ENCODE peak calls at places on chromosomes 11 and 22, in six cellular contexts. One of them, this sample, is unnamed.

GRCh38 chr22:50016308-50016987 is 3.9 kb upstream of the IL17REL start:
- DNase-seq in COR-L47: no peak
- DNase-seq in AG08395: no peak
- DNase-seq in stimulated activated CD4-positive, alpha-beta T cell treated with anti-CD3 and anti-CD28 coated beads, Interleukin-15, amount 100 ng/mL, for 24 hours: no peak
- DNase-seq in skeletal muscle cell: no peak
- DNase-seq in NCI-H1694 treated with DMSO at 0.1 percent for 48 hours: no peak
- DNase-seq in this sample: no peak

GRCh38 chr11:100592619-100593309 is 94.3 kb upstream of the ARHGAP42 start:
- DNase-seq in COR-L47: no peak
- DNase-seq in AG08395: no peak
- DNase-seq in stimulated activated CD4-positive, alpha-beta T cell treated with anti-CD3 and anti-CD28 coated beads, Interleukin-15, amount 100 ng/mL, for 24 hours: no peak
- DNase-seq in skeletal muscle cell: no peak
- DNase-seq in NCI-H1694 treated with DMSO at 0.1 percent for 48 hours: peak; percentile 60
- DNase-seq in this sample: peak; percentile 41

GRCh38 chr22:42902875-42903510 is 45.9 kb upstream of the ARFGAP3 start:
- DNase-seq in COR-L47: no peak
- DNase-seq in AG08395: peak; percentile 34
- DNase-seq in stimulated activated CD4-positive, alpha-beta T cell treated with anti-CD3 and anti-CD28 coated beads, Interleukin-15, amount 100 ng/mL, for 24 hours: no peak
- DNase-seq in skeletal muscle cell: peak; percentile 56
- DNase-seq in NCI-H1694 treated with DMSO at 0.1 percent for 48 hours: no peak
- DNase-seq in this sample: no peak

GRCh38 chr11:121933694-121934093 is 182.3 kb downstream of the BLID start:
- DNase-seq in COR-L47: no peak
- DNase-seq in AG08395: no peak
- DNase-seq in stimulated activated CD4-positive, alpha-beta T cell treated with anti-CD3 and anti-CD28 coated beads, Interleukin-15, amount 100 ng/mL, for 24 hours: no peak
- DNase-seq in skeletal muscle cell: peak; percentile 36
- DNase-seq in NCI-H1694 treated with DMSO at 0.1 percent for 48 hours: no peak
- DNase-seq in this sample: no peak

GRCh38 chr11:132402056-132402684 is 1031.8 kb downstream of the NTM start:
- DNase-seq in COR-L47: peak; percentile 89
- DNase-seq in AG08395: peak; percentile 71
- DNase-seq in stimulated activated CD4-positive, alpha-beta T cell treated with anti-CD3 and anti-CD28 coated beads, Interleukin-15, amount 100 ng/mL, for 24 hours: peak; percentile 3
- DNase-seq in skeletal muscle cell: peak; percentile 41
- DNase-seq in NCI-H1694 treated with DMSO at 0.1 percent for 48 hours: peak; percentile 46
- DNase-seq in this sample: peak; percentile 71

GRCh38 chr11:47257518-47258316 is at the start of gene NR1H3:
- DNase-seq in COR-L47: peak; percentile 30
- DNase-seq in AG08395: peak; percentile 65
- DNase-seq in stimulated activated CD4-positive, alpha-beta T cell treated with anti-CD3 and anti-CD28 coated beads, Interleukin-15, amount 100 ng/mL, for 24 hours: no peak
- DNase-seq in skeletal muscle cell: peak; percentile 36
- DNase-seq in NCI-H1694 treated with DMSO at 0.1 percent for 48 hours: no peak
- DNase-seq in this sample: peak; percentile 26

GRCh38 chr11:67351275-67352005 is 1.9 kb downstream of the POLD4 start:
- DNase-seq in COR-L47: peak; percentile 43
- DNase-seq in AG08395: peak; percentile 83
- DNase-seq in stimulated activated CD4-positive, alpha-beta T cell treated with anti-CD3 and anti-CD28 coated beads, Interleukin-15, amount 100 ng/mL, for 24 hours: peak; percentile 74
- DNase-seq in skeletal muscle cell: no peak
- DNase-seq in NCI-H1694 treated with DMSO at 0.1 percent for 48 hours: no peak
- DNase-seq in this sample: peak; percentile 38

GRCh38 chr11:253886-254270 is 17.1 kb downstream of the PSMD13 start:
- DNase-seq in COR-L47: no peak
- DNase-seq in AG08395: no peak
- DNase-seq in stimulated activated CD4-positive, alpha-beta T cell treated with anti-CD3 and anti-CD28 coated beads, Interleukin-15, amount 100 ng/mL, for 24 hours: no peak
- DNase-seq in skeletal muscle cell: no peak
- DNase-seq in NCI-H1694 treated with DMSO at 0.1 percent for 48 hours: no peak
- DNase-seq in this sample: no peak

GRCh38 chr11:78840623-78841022 is 266.0 kb upstream of the NARS2 start:
- DNase-seq in COR-L47: no peak
- DNase-seq in AG08395: peak; percentile 38
- DNase-seq in stimulated activated CD4-positive, alpha-beta T cell treated with anti-CD3 and anti-CD28 coated beads, Interleukin-15, amount 100 ng/mL, for 24 hours: no peak
- DNase-seq in skeletal muscle cell: peak; percentile 47
- DNase-seq in NCI-H1694 treated with DMSO at 0.1 percent for 48 hours: no peak
- DNase-seq in this sample: no peak

GRCh38 chr11:114158886-114159285 is 99.4 kb downstream of the ZBTB16 start:
- DNase-seq in COR-L47: no peak
- DNase-seq in AG08395: no peak
- DNase-seq in stimulated activated CD4-positive, alpha-beta T cell treated with anti-CD3 and anti-CD28 coated beads, Interleukin-15, amount 100 ng/mL, for 24 hours: no peak
- DNase-seq in skeletal muscle cell: no peak
- DNase-seq in NCI-H1694 treated with DMSO at 0.1 percent for 48 hours: no peak
- DNase-seq in this sample: no peak

GRCh38 chr11:130178441-130178971 is 18.9 kb downstream of the ST14 start:
- DNase-seq in COR-L47: peak; percentile 43
- DNase-seq in AG08395: no peak
- DNase-seq in stimulated activated CD4-positive, alpha-beta T cell treated with anti-CD3 and anti-CD28 coated beads, Interleukin-15, amount 100 ng/mL, for 24 hours: no peak
- DNase-seq in skeletal muscle cell: no peak
- DNase-seq in NCI-H1694 treated with DMSO at 0.1 percent for 48 hours: no peak
- DNase-seq in this sample: no peak

GRCh38 chr11:20013346-20014066 is 146.8 kb downstream of the DBX1 start:
- DNase-seq in COR-L47: peak; percentile 13
- DNase-seq in AG08395: no peak
- DNase-seq in stimulated activated CD4-positive, alpha-beta T cell treated with anti-CD3 and anti-CD28 coated beads, Interleukin-15, amount 100 ng/mL, for 24 hours: no peak
- DNase-seq in skeletal muscle cell: no peak
- DNase-seq in NCI-H1694 treated with DMSO at 0.1 percent for 48 hours: no peak
- DNase-seq in this sample: peak; percentile 53

GRCh38 chr11:33716236-33716635 is 15.6 kb upstream of the C11orf91 start:
- DNase-seq in COR-L47: no peak
- DNase-seq in AG08395: peak; percentile 48
- DNase-seq in stimulated activated CD4-positive, alpha-beta T cell treated with anti-CD3 and anti-CD28 coated beads, Interleukin-15, amount 100 ng/mL, for 24 hours: no peak
- DNase-seq in skeletal muscle cell: no peak
- DNase-seq in NCI-H1694 treated with DMSO at 0.1 percent for 48 hours: peak; percentile 40
- DNase-seq in this sample: peak; percentile 45

GRCh38 chr11:68160100-68160695 is 39.0 kb upstream of the CHKA start:
- DNase-seq in COR-L47: no peak
- DNase-seq in AG08395: no peak
- DNase-seq in stimulated activated CD4-positive, alpha-beta T cell treated with anti-CD3 and anti-CD28 coated beads, Interleukin-15, amount 100 ng/mL, for 24 hours: no peak
- DNase-seq in skeletal muscle cell: no peak
- DNase-seq in NCI-H1694 treated with DMSO at 0.1 percent for 48 hours: no peak
- DNase-seq in this sample: no peak

GRCh38 chr11:95065336-95065735 is 1.4 kb upstream of the SRSF8 start:
- DNase-seq in COR-L47: no peak
- DNase-seq in AG08395: no peak
- DNase-seq in stimulated activated CD4-positive, alpha-beta T cell treated with anti-CD3 and anti-CD28 coated beads, Interleukin-15, amount 100 ng/mL, for 24 hours: no peak
- DNase-seq in skeletal muscle cell: no peak
- DNase-seq in NCI-H1694 treated with DMSO at 0.1 percent for 48 hours: no peak
- DNase-seq in this sample: peak; percentile 14

GRCh38 chr11:131092469-131092868 is 176.2 kb upstream of the SNX19 start:
- DNase-seq in COR-L47: no peak
- DNase-seq in AG08395: no peak
- DNase-seq in stimulated activated CD4-positive, alpha-beta T cell treated with anti-CD3 and anti-CD28 coated beads, Interleukin-15, amount 100 ng/mL, for 24 hours: no peak
- DNase-seq in skeletal muscle cell: no peak
- DNase-seq in NCI-H1694 treated with DMSO at 0.1 percent for 48 hours: no peak
- DNase-seq in this sample: no peak

GRCh38 chr11:72238040-72238450 is 5.9 kb downstream of the PHOX2A start:
- DNase-seq in COR-L47: no peak
- DNase-seq in AG08395: peak; percentile 78
- DNase-seq in stimulated activated CD4-positive, alpha-beta T cell treated with anti-CD3 and anti-CD28 coated beads, Interleukin-15, amount 100 ng/mL, for 24 hours: peak; percentile 68
- DNase-seq in skeletal muscle cell: no peak
- DNase-seq in NCI-H1694 treated with DMSO at 0.1 percent for 48 hours: peak; percentile 32
- DNase-seq in this sample: no peak

GRCh38 chr11:130180491-130180890 is 20.9 kb downstream of the ST14 start:
- DNase-seq in COR-L47: no peak
- DNase-seq in AG08395: peak; percentile 33
- DNase-seq in stimulated activated CD4-positive, alpha-beta T cell treated with anti-CD3 and anti-CD28 coated beads, Interleukin-15, amount 100 ng/mL, for 24 hours: no peak
- DNase-seq in skeletal muscle cell: no peak
- DNase-seq in NCI-H1694 treated with DMSO at 0.1 percent for 48 hours: no peak
- DNase-seq in this sample: no peak

GRCh38 chr22:38205261-38206128 is 3.7 kb downstream of the MAFF start:
- DNase-seq in COR-L47: no peak
- DNase-seq in AG08395: peak; percentile 89
- DNase-seq in stimulated activated CD4-positive, alpha-beta T cell treated with anti-CD3 and anti-CD28 coated beads, Interleukin-15, amount 100 ng/mL, for 24 hours: no peak
- DNase-seq in skeletal muscle cell: peak; percentile 65
- DNase-seq in NCI-H1694 treated with DMSO at 0.1 percent for 48 hours: no peak
- DNase-seq in this sample: no peak

GRCh38 chr11:10499452-10500262 is 41.3 kb downstream of the RNF141 start:
- DNase-seq in COR-L47: no peak
- DNase-seq in AG08395: no peak
- DNase-seq in stimulated activated CD4-positive, alpha-beta T cell treated with anti-CD3 and anti-CD28 coated beads, Interleukin-15, amount 100 ng/mL, for 24 hours: no peak
- DNase-seq in skeletal muscle cell: no peak
- DNase-seq in NCI-H1694 treated with DMSO at 0.1 percent for 48 hours: no peak
- DNase-seq in this sample: no peak

This sample was measured in NCI-H524.